ENCODE peak calls at places on chromosomes 11 and 22, in five cellular contexts. Q is upper lobe of right lung, D is left lung, X is right lobe of liver, I is neuronal stem cell. B is an unnamed sample.

GRCh38 chr22:24205438-24206189 is 24.3 kb downstream of the SUSD2 start:
- DNase-seq in X (no peak), Q (no peak), I (no peak), D (no peak), B (no peak)

GRCh38 chr11:114156131-114156581 is 96.6 kb downstream of the ZBTB16 start:
- DNase-seq in X (peak), D (no peak), I (no peak), Q (no peak), B (no peak)

GRCh38 chr11:86990520-86990919 is 35.3 kb upstream of the FZD4 start:
- DNase-seq in Q (no peak), D (no peak), I (peak), X (no peak), B (no peak)

GRCh38 chr22:21797444-21798221 is 62.0 kb upstream of the YPEL1 start:
- DNase-seq in X (no peak), I (no peak), D (no peak), Q (no peak), B (no peak)

GRCh38 chr11:69667619-69668604 is 7.2 kb downstream of the LTO1 start:
- DNase-seq in I (no peak), D (no peak), Q (peak), X (peak), B (no peak)

GRCh38 chr11:76621866-76622265 is 48.7 kb downstream of the LRRC32 start:
- DNase-seq in Q (no peak), X (no peak), I (no peak), D (no peak), B (no peak)

GRCh38 chr22:27405672-27406388 is 395.7 kb downstream of the MN1 start:
- DNase-seq in X (peak), D (no peak), Q (peak), I (peak), B (no peak)

GRCh38 chr22:47816121-47816915 is 1053.9 kb downstream of the TBC1D22A start:
- DNase-seq in Q (no peak), X (no peak), I (no peak), D (no peak), B (no peak)

GRCh38 chr11:109864161-109864661 is 229.0 kb upstream of the ZC3H12C start:
- DNase-seq in Q (no peak), I (no peak), D (no peak), X (no peak), B (no peak)

DNA sequence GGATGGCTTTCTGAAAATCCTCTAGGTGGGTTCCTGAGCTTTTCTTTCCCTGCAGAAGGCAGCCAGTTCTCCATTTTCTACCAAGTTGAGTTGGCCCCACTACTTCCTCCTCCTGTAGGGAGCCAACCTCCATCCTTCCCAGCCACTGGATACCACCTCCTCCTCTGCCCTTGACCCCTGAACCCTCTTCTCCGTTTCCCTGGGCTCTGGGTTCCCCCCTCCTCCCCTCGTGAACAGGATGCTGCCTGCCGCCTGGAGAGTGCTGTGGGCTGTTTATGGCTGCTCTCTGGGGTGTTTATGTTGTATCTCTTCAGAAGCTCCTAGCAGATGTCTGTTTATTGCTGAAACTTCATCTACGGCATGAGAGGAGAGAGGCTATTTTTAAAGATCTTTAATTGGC is 8.6 kb downstream of the MICAL2 start:
- DNase-seq in D (no peak), I (no peak), Q (no peak), X (no peak), B (no peak)
- H3K27ac ChIP-seq in D (no peak), I (no peak), Q (no peak), X (no peak), B (peak)

DNA sequence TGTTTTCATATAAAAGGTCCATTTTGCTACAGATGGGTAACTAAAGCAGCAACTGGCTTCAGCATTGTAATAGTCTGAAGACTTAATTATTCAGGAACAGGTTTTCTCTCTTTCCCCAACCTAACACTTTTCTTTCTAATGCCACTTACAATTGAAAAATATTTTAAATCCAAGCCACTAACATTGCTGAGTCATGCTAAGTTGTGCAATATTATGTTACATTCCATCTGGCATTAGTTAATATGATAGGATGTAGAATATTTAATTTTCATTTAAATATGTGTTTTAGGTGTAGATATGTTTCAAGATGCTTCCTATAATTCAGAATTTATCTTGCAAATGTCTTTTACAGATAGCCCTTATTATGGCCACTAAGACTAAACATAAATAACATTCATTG is 98.6 kb downstream of the KIF18A start:
- DNase-seq in Q (no peak), X (no peak), D (no peak), I (no peak), B (no peak)
- H3K27ac ChIP-seq in Q (no peak), X (no peak), D (no peak), I (no peak), B (no peak)

GRCh38 chr11:66361502-66361941 is 10.0 kb downstream of the SLC29A2 start:
- DNase-seq in Q (no peak), X (peak), I (no peak), D (no peak), B (no peak)

GRCh38 chr11:66362481-66363147 is 8.9 kb downstream of the SLC29A2 start:
- DNase-seq in I (no peak), X (peak), D (peak), Q (no peak), B (no peak)

GRCh38 chr11:66363187-66363601 is 8.4 kb downstream of the SLC29A2 start:
- DNase-seq in I (no peak), D (peak), X (no peak), Q (peak), B (no peak)

GRCh38 chr11:66359662-66360087 is 11.9 kb downstream of the SLC29A2 start:
- DNase-seq in D (no peak), Q (peak), I (no peak), X (peak), B (no peak)

DNA sequence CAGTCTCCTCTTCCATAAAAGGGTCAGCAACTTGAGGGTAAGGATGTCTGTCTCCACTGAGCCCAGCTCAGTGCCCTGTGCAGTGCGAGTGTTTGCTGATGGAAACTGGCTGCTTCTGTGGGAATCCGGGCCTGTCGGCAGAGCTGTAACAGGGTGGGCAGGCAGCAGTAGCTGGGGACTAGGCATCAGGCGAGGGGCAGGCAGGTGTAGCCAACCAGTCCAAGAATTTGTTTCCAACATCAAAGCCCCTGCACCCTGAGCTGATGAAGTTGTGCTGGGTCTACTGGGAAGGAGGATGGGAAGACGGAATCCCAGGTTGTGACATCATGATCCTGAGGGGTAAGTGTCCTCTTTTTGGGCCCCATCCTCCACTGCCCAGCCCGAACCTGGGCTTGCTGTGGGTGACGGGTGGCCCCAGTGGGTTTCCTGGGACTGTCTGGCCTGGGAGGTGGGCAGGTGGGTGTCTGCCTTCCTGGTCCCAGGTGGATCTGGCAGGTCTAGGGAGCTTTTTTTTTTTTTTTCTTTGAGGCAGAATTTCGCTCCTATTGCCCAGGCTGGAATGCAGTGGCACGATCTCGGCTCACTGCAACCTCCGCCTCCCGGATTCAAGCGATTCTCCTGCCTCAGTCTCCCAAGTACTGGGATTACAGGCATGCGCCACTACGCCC is 11.0 kb downstream of the SLC29A2 start:
- DNase-seq in D (no peak), Q (peak), X (peak), I (no peak), B (no peak)
- H3K27ac ChIP-seq in D (no peak), Q (no peak), X (no peak), I (no peak), B (no peak)

GRCh38 chr11:65275906-65276305 is 14.1 kb downstream of the POLA2 start:
- DNase-seq in D (no peak), X (no peak), I (no peak), Q (no peak), B (no peak)
- H3K27ac ChIP-seq in D (no peak), X (peak), I (no peak), Q (peak), B (peak)

DNA sequence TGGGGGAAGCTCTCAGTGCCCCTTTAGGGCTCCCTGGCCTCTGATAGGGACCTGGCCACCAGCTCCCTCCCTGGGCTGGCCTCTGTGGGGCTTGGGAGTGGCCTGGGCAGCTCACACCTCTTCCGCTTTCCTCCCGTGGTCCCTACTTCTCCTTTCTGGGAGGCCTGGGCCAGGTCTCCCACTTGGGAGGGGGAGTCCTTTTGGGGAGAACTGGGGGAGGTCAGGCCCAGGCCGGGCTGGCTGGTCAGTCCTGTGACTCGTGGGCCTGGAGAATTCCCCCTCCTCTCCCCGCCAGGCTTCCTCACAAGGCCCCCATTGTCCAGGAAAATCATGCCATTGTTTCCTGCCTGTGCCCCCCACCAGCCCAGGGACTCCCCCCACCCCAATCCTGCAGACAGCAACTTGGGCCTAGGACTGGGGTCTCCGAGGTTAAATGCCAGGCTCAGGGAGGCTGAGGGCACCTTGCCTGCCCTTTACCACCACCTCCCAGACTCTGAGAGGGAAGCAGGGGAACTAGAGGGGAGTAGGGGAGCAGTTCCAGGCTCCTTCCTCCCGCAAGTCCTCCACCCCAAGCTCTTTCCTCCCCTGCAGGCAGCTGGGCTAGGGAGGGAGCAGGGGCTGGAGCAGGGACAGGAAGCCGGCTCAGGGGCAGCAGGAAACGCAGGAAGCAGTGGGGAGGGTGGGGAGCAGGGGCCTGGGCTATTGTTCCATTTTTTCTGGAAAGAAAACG is 2.8 kb downstream of the MAP3K11 start:
- DNase-seq in Q (peak), D (peak), I (no peak), X (no peak), B (no peak)
- H3K27ac ChIP-seq in Q (peak), D (peak), I (no peak), X (peak), B (peak)

B was measured in coronary artery.